ENCODE peak calls at places on chromosomes 13 and 19, in five cellular contexts. J is A549, G is K562, N is GM12878, T is HepG2. O is an unnamed sample.

GRCh38 chr19:49997709-49998108 is 27.5 kb downstream of the VRK3 start:
- DNase-seq in J (peak), G (peak), N (peak), T (peak), O (peak)

GRCh38 chr19:40245506-40246128 is 19.1 kb upstream of the CCNP start:
- DNase-seq in G (no peak), J (no peak), T (no peak), N (no peak), O (no peak)

GRCh38 chr13:113930711-113931637 is 42.9 kb downstream of the C13orf46 start:
- DNase-seq in T (no peak), N (peak), G (no peak), J (no peak), O (peak)

GRCh38 chr19:13986348-13986904 is 19.7 kb downstream of the RFX1 start:
- DNase-seq in J (no peak), G (no peak), N (peak), T (no peak), O (peak)

GRCh38 chr19:18069383-18069782 is 17.4 kb downstream of the IL12RB1 start:
- DNase-seq in T (no peak), G (no peak), N (no peak), J (no peak), O (no peak)

GRCh38 chr19:409006-409514 is at the start of gene C2CD4C:
- DNase-seq in T (no peak), G (peak), N (no peak), J (no peak), O (no peak)

GRCh38 chr13:24606486-24607170 is 73.6 kb upstream of the ATP12A start:
- DNase-seq in T (no peak), G (no peak), N (no peak), J (no peak), O (no peak)

GRCh38 chr19:31096047-31096446 is 253.2 kb downstream of the TSHZ3 start:
- DNase-seq in N (no peak), J (no peak), T (no peak), G (no peak), O (peak)

GRCh38 chr19:18202759-18203407 is 959 bp downstream of the RAB3A start:
- DNase-seq in G (peak), J (no peak), T (no peak), N (no peak), O (peak)

GRCh38 chr13:33072282-33072681 is 56.1 kb downstream of the KL start:
- DNase-seq in N (no peak), G (no peak), T (no peak), J (no peak), O (no peak)

GRCh38 chr19:18856385-18857126 is 24.8 kb downstream of the UPF1 start:
- DNase-seq in N (no peak), T (no peak), J (peak), G (peak), O (peak)

GRCh38 chr19:2528543-2529173 is 52.7 kb downstream of the GADD45B start:
- DNase-seq in N (no peak), J (no peak), G (no peak), T (no peak), O (no peak)

GRCh38 chr19:33436360-33437345 is 63.1 kb downstream of the CEBPG start:
- DNase-seq in G (no peak), T (no peak), N (no peak), J (no peak), O (no peak)

GRCh38 chr19:51081476-51081875 is 1.2 kb downstream of the KLK14 start:
- DNase-seq in T (no peak), G (no peak), N (no peak), J (no peak), O (no peak)

GRCh38 chr13:72379581-72379980 is 347.8 kb downstream of the MZT1 start:
- DNase-seq in N (no peak), J (no peak), T (no peak), G (no peak), O (no peak)

GRCh38 chr13:24104723-24105122 is 55.8 kb upstream of the SPATA13 start:
- DNase-seq in G (no peak), N (no peak), J (no peak), T (no peak), O (no peak)

GRCh38 chr19:46955114-46955812 is 64.4 kb upstream of the NPAS1 start:
- DNase-seq in J (no peak), G (peak), T (peak), N (no peak), O (no peak)

GRCh38 chr13:72820898-72821279 is 39.0 kb downstream of the PIBF1 start:
- DNase-seq in G (no peak), N (no peak), T (no peak), J (no peak), O (no peak)

GRCh38 chr19:38736036-38736412 is 8.2 kb downstream of the CAPN12 start:
- DNase-seq in J (peak), T (no peak), G (peak), N (no peak), O (peak)

GRCh38 chr19:13262450-13262849 is 112.2 kb downstream of the IER2 start:
- DNase-seq in N (no peak), G (peak), J (peak), T (peak), O (no peak)

GRCh38 chr13:46850214-46850613 is 46.6 kb downstream of the HTR2A start:
- DNase-seq in T (no peak), N (no peak), J (no peak), G (no peak), O (no peak)

GRCh38 chr19:41872775-41873647 is 4.1 kb upstream of the CD79A start:
- DNase-seq in J (peak), T (peak), N (no peak), G (peak), O (peak)

GRCh38 chr19:16897572-16898056 is 8.8 kb downstream of the F2RL3 start:
- DNase-seq in T (no peak), J (no peak), N (no peak), G (no peak), O (no peak)

GRCh38 chr13:33872005-33872351 is 54.0 kb downstream of the RFC3 start:
- DNase-seq in G (no peak), N (no peak), T (peak), J (no peak), O (no peak)

GRCh38 chr19:45507864-45508680 is 793 bp downstream of the VASP start:
- DNase-seq in N (no peak), J (peak), G (peak), T (no peak), O (peak)

GRCh38 chr19:33413426-33413725 is 39.9 kb downstream of the CEBPG start:
- DNase-seq in N (no peak), G (no peak), J (no peak), T (no peak), O (no peak)

GRCh38 chr19:6109947-6110346 is 353 bp downstream of the RFX2 start:
- DNase-seq in N (no peak), J (no peak), T (no peak), G (no peak), O (no peak)
- TF ChIP-seq ESRRA in N (no peak), J (no peak), T (no peak), G (no peak), O (no peak)

DNA sequence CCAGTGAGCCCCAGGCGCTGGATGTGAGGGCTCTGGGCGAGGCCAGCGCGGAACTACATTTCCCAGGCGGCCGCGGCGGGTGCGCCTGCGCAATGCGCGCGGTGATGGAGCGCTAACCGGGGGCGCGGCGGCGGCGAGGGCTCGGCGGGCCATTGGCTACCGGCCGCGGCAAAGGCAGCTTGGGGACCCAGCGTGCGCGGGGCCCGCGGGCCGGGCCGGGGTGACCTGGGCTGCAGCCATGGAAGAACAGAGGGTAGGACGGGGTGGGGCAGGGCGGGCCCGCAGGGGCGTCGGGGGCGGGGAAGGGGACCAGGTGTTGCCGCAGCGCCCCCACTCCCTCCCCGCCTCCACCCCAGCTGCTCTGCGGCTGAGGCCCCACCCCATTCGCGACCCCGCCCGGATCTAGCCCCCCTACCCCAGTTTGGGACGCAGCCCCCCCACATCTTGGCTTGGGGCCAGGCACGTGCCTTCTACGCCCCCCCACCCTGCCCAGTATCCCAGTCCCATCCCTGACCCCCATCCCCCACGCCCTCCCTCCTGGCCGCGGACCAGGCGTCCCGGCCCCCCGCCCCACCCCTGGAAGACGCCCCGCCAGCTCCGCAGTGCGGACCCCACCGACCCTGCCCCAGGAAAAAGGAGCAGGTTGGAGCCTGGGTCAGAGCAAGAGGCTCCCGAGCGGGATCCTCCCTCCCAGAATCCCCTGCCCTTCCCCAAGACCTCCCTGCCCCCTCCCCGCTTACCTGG is at the start of gene FSD1:
- DNase-seq in T (no peak), J (peak), N (no peak), G (peak), O (peak)
- TF ChIP-seq ESRRA in T (no peak), J (no peak), N (no peak), G (no peak), O (no peak)

GRCh38 chr19:3760871-3761361 is 576 bp downstream of the APBA3 start:
- DNase-seq in N (no peak), G (peak), T (no peak), J (no peak), O (no peak)
- TF ChIP-seq ESRRA in N (no peak), G (no peak), T (no peak), J (no peak), O (no peak)

GRCh38 chr19:48085904-48086864 is 24.4 kb downstream of the PLA2G4C start:
- DNase-seq in N (no peak), J (no peak), G (no peak), T (no peak), O (peak)
- TF ChIP-seq ESRRA in N (no peak), J (no peak), G (no peak), T (no peak), O (no peak)

GRCh38 chr19:54319049-54319448 is 6.1 kb upstream of the LILRA5 start:
- DNase-seq in J (no peak), N (no peak), T (no peak), G (no peak), O (no peak)
- TF ChIP-seq ESRRA in J (no peak), N (no peak), T (no peak), G (no peak), O (no peak)

GRCh38 chr13:41648314-41648935 is 191.1 kb downstream of the RGCC start:
- DNase-seq in T (peak), N (no peak), G (no peak), J (peak), O (no peak)
- TF ChIP-seq ESRRA in T (no peak), N (no peak), G (no peak), J (no peak), O (no peak)

O was measured in WTC11.